ENCODE peak calls at places on chromosomes 16 and 17, in nine cellular contexts. X is heart right ventricle; D is CD8-positive, alpha-beta memory T cell; N is esophagus squamous epithelium; Z is mesendoderm; O is HAP-1; Y is mammary epithelial cell; S is IMR-90; P is endodermal cell. M is an unnamed sample.
A peak's percentile ranks its signal among the peaks of the same experiment; 100 is the strongest.

GRCh38 chr17:82528484-82529265 is 9.1 kb downstream of the FOXK2 start:
- DNase-seq in O (no peak), D (no peak), Z (no peak), P (peak; percentile 56), S (peak; percentile 24), N (no peak), X (peak; percentile 70), Y (peak; percentile 87), M (peak; percentile 94)

GRCh38 chr17:8326591-8327583 is 12.8 kb upstream of the ODF4 start:
- DNase-seq in Y (no peak), N (no peak), D (peak; percentile 4), P (peak; percentile 85), X (peak; percentile 47), Z (peak; percentile 49), S (no peak), O (peak; percentile 41), M (peak; percentile 34)

GRCh38 chr16:86508947-86509758 is 1.2 kb upstream of the FOXF1 start:
- DNase-seq in D (no peak), Y (peak; percentile 55), X (peak; percentile 42), O (peak; percentile 61), Z (peak; percentile 59), P (peak; percentile 78), S (peak; percentile 89), N (no peak), M (peak; percentile 21)

GRCh38 chr17:73969956-73970355 is 233.5 kb upstream of the RPL38 start:
- DNase-seq in N (no peak), O (no peak), S (no peak), Z (no peak), Y (no peak), X (no peak), P (peak; percentile 30), D (no peak), M (no peak)

GRCh38 chr17:73546770-73547345 is 97.4 kb downstream of the SDK2 start:
- DNase-seq in Z (peak; percentile 75), O (peak; percentile 58), Y (peak; percentile 76), N (peak; percentile 22), D (no peak), X (no peak), S (no peak), P (peak; percentile 91), M (peak; percentile 61)

GRCh38 chr16:30142672-30143346 is 19.8 kb upstream of the MAPK3 start:
- DNase-seq in X (no peak), P (peak; percentile 54), Z (peak; percentile 61), S (no peak), D (no peak), Y (no peak), N (no peak), O (no peak), M (no peak)

GRCh38 chr17:19391432-19391831 is 4.4 kb upstream of the MFAP4 start:
- DNase-seq in N (no peak), P (no peak), S (no peak), X (no peak), D (no peak), Y (no peak), Z (no peak), O (no peak), M (peak; percentile 4)

GRCh38 chr17:10046786-10047609 is 141.9 kb upstream of the RCVRN start:
- DNase-seq in N (no peak), Y (no peak), O (no peak), Z (no peak), S (no peak), P (peak; percentile 41), X (no peak), D (no peak), M (no peak)

GRCh38 chr17:69047368-69048263 is 13.1 kb downstream of the ABCA9 start:
- DNase-seq in Z (peak; percentile 85), X (peak; percentile 59), Y (peak; percentile 52), S (peak; percentile 75), N (no peak), D (no peak), O (no peak), P (peak; percentile 80), M (peak; percentile 66)

GRCh38 chr16:82059161-82059982 is 24.3 kb downstream of the HSD17B2 start:
- DNase-seq in D (no peak), X (no peak), N (no peak), Z (no peak), O (no peak), P (no peak), S (no peak), Y (no peak), M (no peak)

GRCh38 chr16:90000733-90001427 is 18.4 kb downstream of the DBNDD1 start:
- DNase-seq in D (no peak), S (no peak), Z (no peak), Y (no peak), P (no peak), N (no peak), O (no peak), X (no peak), M (no peak)

GRCh38 chr16:89890200-89890599 is 16.8 kb downstream of the TCF25 start:
- DNase-seq in D (no peak), P (no peak), X (no peak), Y (peak; percentile 14), S (no peak), O (no peak), Z (no peak), N (no peak), M (no peak)

GRCh38 chr17:18181358-18181757 is 2.3 kb upstream of the ALKBH5 start:
- DNase-seq in Z (no peak), P (no peak), O (no peak), N (no peak), Y (peak; percentile 51), D (no peak), X (no peak), S (peak; percentile 29), M (no peak)

GRCh38 chr17:81397314-81398169 is 2.3 kb downstream of the BAHCC1 start:
- DNase-seq in S (peak; percentile 62), X (no peak), O (peak; percentile 85), Z (peak; percentile 97), P (peak; percentile 98), D (no peak), N (no peak), Y (peak; percentile 72), M (peak; percentile 49)

GRCh38 chr17:81517339-81518112 is 4.9 kb upstream of the ACTG1 start:
- DNase-seq in O (no peak), D (no peak), S (no peak), X (no peak), Z (peak; percentile 75), Y (no peak), N (no peak), P (peak; percentile 86), M (no peak)

GRCh38 chr17:55814377-55814776 is 63.5 kb downstream of the PCTP start:
- DNase-seq in Y (no peak), X (peak; percentile 25), O (no peak), Z (no peak), S (no peak), P (no peak), N (no peak), D (no peak), M (peak; percentile 27)

GRCh38 chr16:11322823-11323222 is 22.4 kb upstream of the RMI2 start:
- DNase-seq in O (no peak), S (no peak), P (no peak), N (no peak), X (no peak), Y (no peak), Z (no peak), D (no peak), M (no peak)

GRCh38 chr17:78883090-78883532 is 19.9 kb downstream of the CEP295NL start:
- DNase-seq in X (peak; percentile 75), O (no peak), Z (peak; percentile 86), P (no peak), N (no peak), Y (no peak), S (peak; percentile 75), D (no peak), M (no peak)
- H3K4me1 ChIP-seq in X (peaks cover 29% of the 10 kb centered on the region), O (peaks cover 11% of the 10 kb centered on the region), Z (no peaks in the 10 kb centered on the region), P (peaks cover 6% of the 10 kb centered on the region), N (peaks cover 90% of the 10 kb centered on the region), Y (peaks cover 26% of the 10 kb centered on the region), S (peaks cover 53% of the 10 kb centered on the region), D (peaks cover 22% of the 10 kb centered on the region), M (peaks cover 54% of the 10 kb centered on the region)

DNA sequence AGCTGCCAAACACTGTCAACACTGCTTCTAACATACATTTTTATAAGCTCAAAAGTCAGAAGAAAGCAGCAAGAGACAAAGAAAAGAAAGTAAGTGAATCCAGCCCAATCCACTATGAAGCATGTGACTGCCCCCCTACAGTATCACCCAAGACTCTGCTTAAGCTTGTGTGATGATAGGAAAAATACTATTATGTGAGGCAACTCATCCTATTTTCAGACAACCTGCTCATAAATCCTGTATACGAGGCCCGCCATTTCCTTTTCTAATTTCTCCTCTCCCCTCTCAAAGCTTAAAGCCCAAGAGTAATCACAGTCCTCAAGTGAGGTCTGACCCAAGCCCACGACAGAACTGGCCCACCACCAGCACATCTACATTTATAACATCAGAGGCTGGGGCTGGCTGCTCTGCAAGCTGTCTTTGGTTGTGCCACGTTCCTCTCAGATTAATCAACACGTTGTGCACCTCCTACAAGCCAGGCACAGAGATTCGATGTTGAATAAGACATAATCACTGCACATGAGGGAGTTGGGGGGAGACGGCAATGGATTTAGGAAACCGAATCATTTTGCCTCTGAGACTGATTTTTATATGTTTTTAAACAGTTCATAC is 16.2 kb downstream of the USP31 start:
- DNase-seq in D (no peak), N (no peak), P (no peak), Z (no peak), S (peak; percentile 28), Y (peak; percentile 40), X (peak; percentile 40), O (no peak), M (no peak)
- H3K4me3 ChIP-seq in D (no peak overlapping the region), N (no peak overlapping the region), P (peak overlapping the region; percentile 57), Z (no peak overlapping the region), S (no peak overlapping the region), Y (no peak overlapping the region), X (peak overlapping the region; percentile 1), O (no peak overlapping the region), M (no peak overlapping the region)

GRCh38 chr17:61510991-61511390 is 58.8 kb downstream of the TBX4 start:
- DNase-seq in Y (no peak), D (no peak), P (no peak), N (no peak), S (no peak), Z (no peak), X (no peak), O (no peak), M (no peak)
- H3K4me1 ChIP-seq in Y (no peaks in the 10 kb centered on the region), D (no peaks in the 10 kb centered on the region), P (no peaks in the 10 kb centered on the region), N (no peaks in the 10 kb centered on the region), S (no peaks in the 10 kb centered on the region), Z (no peaks in the 10 kb centered on the region), X (no peaks in the 10 kb centered on the region), O (no peaks in the 10 kb centered on the region), M (no peaks in the 10 kb centered on the region)

DNA sequence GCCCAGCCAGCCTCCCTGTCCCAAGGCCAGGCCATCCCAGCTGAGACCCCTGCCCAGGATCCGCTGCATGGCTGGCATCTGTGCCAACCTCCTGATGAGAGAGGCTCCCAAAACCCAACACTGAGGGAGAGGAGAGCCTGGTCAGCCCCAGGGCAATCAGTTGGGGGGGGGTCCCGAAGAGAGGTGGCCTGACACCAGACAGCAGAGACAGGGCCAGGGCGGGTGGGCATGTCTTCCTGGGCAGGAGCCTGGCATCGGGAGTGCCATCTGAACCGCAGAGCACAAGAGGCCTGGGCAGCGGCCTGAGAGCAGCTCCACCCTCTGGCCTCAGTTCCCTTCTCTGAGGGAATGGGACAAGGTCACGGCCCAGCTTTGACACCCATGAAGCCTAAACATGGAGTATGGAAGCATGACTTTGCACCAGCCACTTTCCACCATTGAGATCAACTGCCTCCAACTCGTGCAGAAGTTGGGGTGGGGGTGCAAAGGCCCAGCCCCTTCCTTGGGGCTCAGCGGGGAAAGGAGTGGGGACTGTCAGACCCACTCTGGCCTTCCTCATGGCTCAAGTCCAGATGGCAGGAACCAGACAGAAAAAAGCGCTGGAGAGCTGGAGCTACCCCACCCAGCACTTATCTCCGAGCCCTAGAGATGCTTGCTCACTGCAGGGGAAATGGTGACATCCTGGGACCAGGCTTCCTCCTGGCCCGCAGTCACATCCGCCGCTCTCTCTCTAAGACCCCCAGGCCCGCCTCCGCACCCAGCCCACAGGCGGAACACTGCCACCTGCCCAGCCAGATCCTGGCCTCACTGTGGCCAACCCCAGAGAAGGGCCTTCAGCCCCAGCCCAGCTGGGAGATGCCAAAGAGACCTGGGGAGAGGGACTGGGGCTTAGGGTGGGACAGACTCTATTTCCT is 9.7 kb downstream of the RHBDF2 start:
- DNase-seq in Y (no peak), X (no peak), N (no peak), D (no peak), P (no peak), S (no peak), Z (no peak), O (no peak), M (no peak)
- H3K4me3 ChIP-seq in Y (no peak overlapping the region), X (no peak overlapping the region), N (no peak overlapping the region), D (no peak overlapping the region), P (no peak overlapping the region), S (no peak overlapping the region), Z (no peak overlapping the region), O (no peak overlapping the region), M (no peak overlapping the region)